ENCODE peak calls at places on chromosomes 3 and 15, in four cellular contexts. C, E, L and I are unnamed samples.

GRCh38 chr3:156553705-156554356 is 1.1 kb downstream of the SSR3 start:
- DNase-seq in C (no peak), E (peak), L (no peak), I (no peak)

GRCh38 chr15:35481064-35481463 is 64.9 kb downstream of the DPH6 start:
- DNase-seq in C (no peak), E (no peak), L (no peak), I (no peak)

GRCh38 chr3:108511055-108511454 is 659 bp upstream of the MYH15 start:
- DNase-seq in C (no peak), E (no peak), L (no peak), I (no peak)

GRCh38 chr3:141336672-141337522 is 31.4 kb upstream of the ZBTB38 start:
- DNase-seq in C (peak), E (no peak), L (no peak), I (peak)

GRCh38 chr3:127768346-127769008 is 53.8 kb downstream of the MGLL start:
- DNase-seq in C (no peak), E (no peak), L (no peak), I (peak)

GRCh38 chr15:90869601-90870353 is 1.4 kb downstream of the FURIN start:
- DNase-seq in C (no peak), E (peak), L (no peak), I (no peak)

GRCh38 chr15:70259030-70259424 is 161.3 kb upstream of the TLE3 start:
- DNase-seq in C (no peak), E (no peak), L (no peak), I (no peak)

GRCh38 chr15:47496343-47497185 is 220.7 kb upstream of the SEMA6D start:
- DNase-seq in C (no peak), E (no peak), L (no peak), I (no peak)

GRCh38 chr15:53869806-53870073 is 108.5 kb upstream of the UNC13C start:
- DNase-seq in C (no peak), E (no peak), L (no peak), I (no peak)

GRCh38 chr15:55407631-55407948 is 569 bp downstream of the CCPG1 start:
- DNase-seq in C (no peak), E (no peak), L (no peak), I (no peak)

GRCh38 chr3:182464513-182465145 is 328.7 kb upstream of the ATP11B start:
- DNase-seq in C (no peak), E (no peak), L (no peak), I (no peak)

DNA sequence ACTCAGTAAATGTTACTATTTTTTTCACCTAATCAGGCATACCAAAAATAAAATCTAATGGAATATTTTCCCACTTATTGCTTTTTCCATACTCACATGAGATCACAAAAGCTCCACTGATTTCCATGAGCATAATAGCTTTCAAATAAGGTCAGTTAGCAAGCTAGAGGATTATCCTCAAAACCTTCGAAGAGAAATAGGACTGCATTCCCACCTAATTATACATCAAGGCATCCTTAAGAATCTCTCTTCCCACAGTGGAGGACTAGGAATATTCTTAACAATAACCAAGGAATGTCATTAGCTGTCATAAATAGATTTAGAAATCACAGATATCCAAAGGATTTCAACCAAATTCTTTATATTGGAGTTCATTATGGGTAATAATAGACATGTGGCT is 127.9 kb upstream of the STT3B start:
- DNase-seq in C (no peak), E (no peak), L (no peak), I (no peak)
- TF ChIP-seq SIN3A in C (no peak), E (no peak), L (no peak), I (no peak)

GRCh38 chr15:77714023-77714422 is 81.3 kb upstream of the LINGO1 start:
- DNase-seq in C (no peak), E (no peak), L (no peak), I (no peak)
- TF ChIP-seq SIN3A in C (no peak), E (no peak), L (no peak), I (no peak)

GRCh38 chr3:137568880-137569279 is 195.2 kb upstream of the SOX14 start:
- DNase-seq in C (no peak), E (no peak), L (no peak), I (no peak)
- TF ChIP-seq SIN3A in C (no peak), E (no peak), L (no peak), I (no peak)

GRCh38 chr15:26690778-26691177 is 82.1 kb downstream of the GABRB3 start:
- DNase-seq in C (no peak), E (no peak), L (no peak), I (no peak)

GRCh38 chr15:26686547-26687187 is 86.2 kb downstream of the GABRB3 start:
- DNase-seq in C (no peak), E (no peak), L (no peak), I (no peak)

GRCh38 chr15:26691249-26691648 is 81.6 kb downstream of the GABRB3 start:
- DNase-seq in C (no peak), E (no peak), L (no peak), I (no peak)
- TF ChIP-seq SIN3A in C (no peak), E (no peak), L (no peak), I (no peak)

DNA sequence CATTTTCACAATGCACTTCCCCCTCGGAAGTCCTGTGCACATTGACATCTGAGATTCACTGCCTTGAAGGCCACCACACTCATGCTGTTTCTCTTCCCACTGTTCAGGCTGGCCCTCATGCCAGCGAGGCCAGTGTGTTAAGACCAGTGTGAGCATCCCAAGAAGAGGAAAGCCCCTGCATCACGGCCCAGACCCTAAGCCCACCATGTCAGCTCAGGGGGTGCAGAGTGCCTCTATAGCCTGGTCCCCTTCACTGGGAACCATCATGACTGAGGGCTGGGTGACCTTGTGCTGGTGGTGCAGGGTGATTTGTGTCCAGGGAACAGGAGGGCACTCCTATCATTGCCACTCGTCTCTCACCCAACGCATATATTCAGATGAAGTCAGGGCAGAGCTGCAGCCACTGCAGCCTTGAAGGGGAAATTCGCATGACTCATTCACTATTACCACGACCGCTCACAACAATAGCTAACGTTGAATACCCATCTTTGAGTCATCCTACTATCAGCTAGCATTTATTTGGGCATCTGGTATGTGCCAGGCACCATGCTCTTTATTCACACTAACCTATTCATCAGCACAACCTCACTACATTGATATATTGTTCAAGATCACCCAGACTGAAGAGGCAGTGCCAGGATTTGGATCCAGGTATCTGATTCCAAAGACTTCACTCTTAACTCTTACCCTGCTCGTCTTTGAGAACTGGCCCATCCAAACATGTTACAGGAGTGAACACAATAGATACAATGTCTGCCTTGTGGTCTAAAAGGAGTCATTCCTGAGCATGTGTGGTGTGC is 58.8 kb upstream of the SLC6A11 start:
- DNase-seq in C (no peak), E (no peak), L (no peak), I (no peak)
- TF ChIP-seq SIN3A in C (no peak), E (no peak), L (no peak), I (no peak)

DNA sequence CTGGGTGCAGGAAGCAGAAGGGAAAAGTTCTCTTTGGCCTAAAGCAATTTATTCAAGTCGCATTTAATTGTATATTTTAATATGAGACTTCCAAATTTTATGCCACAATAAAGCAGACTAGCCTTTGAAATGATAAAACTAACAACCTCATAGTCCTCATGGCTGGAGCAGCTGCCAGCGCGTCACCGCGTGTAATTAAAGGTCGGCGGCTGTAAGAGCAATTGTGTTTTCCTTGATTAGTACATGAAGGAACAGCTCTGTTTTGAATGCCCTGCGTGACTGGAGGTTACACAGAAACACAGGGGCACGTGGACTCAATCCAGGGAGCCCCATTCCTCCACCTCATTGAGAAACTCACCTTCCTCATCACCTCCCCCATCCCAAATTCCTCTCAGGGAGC is 10.1 kb upstream of the LRRC15 start:
- DNase-seq in C (no peak), E (no peak), L (no peak), I (no peak)
- TF ChIP-seq SIN3A in C (no peak), E (no peak), L (no peak), I (no peak)

DNA sequence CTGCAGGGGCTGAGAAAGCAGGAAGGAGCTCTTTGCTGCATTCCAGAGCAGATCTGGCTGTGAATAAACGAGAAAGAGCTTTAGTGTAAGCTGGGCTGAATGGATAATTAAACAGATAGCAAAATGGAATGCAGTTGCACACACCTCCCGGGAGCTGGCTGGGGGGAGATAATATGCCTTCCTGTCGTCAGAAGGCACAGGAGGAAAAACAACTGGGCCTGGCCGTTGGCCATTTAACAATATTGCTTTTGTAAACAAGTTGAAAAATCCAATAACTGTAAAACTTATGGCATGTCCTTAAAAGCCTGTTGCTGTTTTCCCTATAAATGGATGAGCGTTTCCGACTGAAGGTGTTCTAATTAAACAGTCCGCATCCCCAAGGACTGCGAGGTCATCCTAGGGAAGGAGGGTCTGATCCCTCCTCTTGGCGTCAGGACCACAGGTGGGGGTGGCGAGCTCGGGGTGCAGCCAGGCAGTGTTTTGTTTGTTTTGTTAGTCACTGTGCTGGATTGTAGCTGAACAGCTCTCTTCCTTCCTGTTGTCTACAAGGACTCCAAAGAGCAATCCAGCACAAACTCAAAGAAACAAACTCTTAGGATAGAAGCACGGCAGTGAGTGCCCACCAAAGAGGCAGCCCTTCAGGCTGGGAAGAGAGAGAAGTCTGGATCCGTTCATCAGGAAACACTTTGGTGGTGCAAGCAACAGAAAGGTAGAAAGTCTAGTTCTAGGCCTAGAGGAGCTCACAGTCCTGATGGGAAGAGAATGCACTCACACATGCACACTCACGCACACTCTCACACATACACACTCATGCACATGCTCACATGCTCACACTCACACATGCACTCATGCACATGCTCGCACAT is 133.4 kb upstream of the SMAD3 start:
- DNase-seq in C (no peak), E (peak), L (no peak), I (peak)
- TF ChIP-seq SIN3A in C (no peak), E (no peak), L (no peak), I (no peak)

GRCh38 chr15:93524432-93524831 is 435.4 kb upstream of the RGMA start:
- DNase-seq in C (no peak), E (no peak), L (no peak), I (no peak)

GRCh38 chr15:93520206-93520605 is 431.2 kb upstream of the RGMA start:
- DNase-seq in C (no peak), E (no peak), L (no peak), I (no peak)

GRCh38 chr15:93523490-93523889 is 434.5 kb upstream of the RGMA start:
- DNase-seq in C (no peak), E (no peak), L (no peak), I (no peak)
- TF ChIP-seq SIN3A in C (no peak), E (no peak), L (no peak), I (no peak)

GRCh38 chr15:59437473-59437776 is 561 bp upstream of the FAM81A start:
- DNase-seq in C (no peak), E (no peak), L (no peak), I (no peak)

GRCh38 chr15:59434481-59434880 is 3.5 kb upstream of the FAM81A start:
- DNase-seq in C (no peak), E (no peak), L (no peak), I (no peak)

GRCh38 chr15:59437777-59438574 is at the start of gene FAM81A:
- DNase-seq in C (no peak), E (peak), L (peak), I (no peak)

GRCh38 chr15:59436774-59437472 is 1.1 kb upstream of the FAM81A start:
- DNase-seq in C (no peak), E (no peak), L (no peak), I (no peak)

GRCh38 chr15:59432389-59432788 is 5.6 kb upstream of the FAM81A start:
- DNase-seq in C (no peak), E (no peak), L (no peak), I (no peak)
- TF ChIP-seq SIN3A in C (no peak), E (no peak), L (no peak), I (no peak)